ENCODE peak calls at places on chromosomes 4 and X, in five cellular contexts. M is body of pancreas, H is psoas muscle, P is lower leg skin, L is AG09319. D is an unnamed sample.

GRCh38 chr4:145619639-145619996 is 433 bp downstream of the MMAA start:
- DNase-seq in L (no peak), M (peak; percentile 86), H (peak; percentile 26), P (peak; percentile 85), D (no peak)

GRCh38 chrX:14702145-14702544 is 170.7 kb downstream of the FANCB start:
- DNase-seq in M (no peak), L (no peak), P (no peak), H (no peak), D (no peak)

GRCh38 chrX:42776195-42776594 is 1.8 kb downstream of the PPP1R2C start:
- DNase-seq in M (no peak), P (no peak), H (no peak), L (no peak), D (no peak)

GRCh38 chr4:14545796-14546195 is 456.5 kb upstream of the CPEB2 start:
- DNase-seq in H (no peak), P (no peak), L (no peak), M (no peak), D (no peak)

GRCh38 chr4:123435246-123436113 is 38.9 kb downstream of the SPRY1 start:
- DNase-seq in H (peak; percentile 13), M (no peak), L (no peak), P (no peak), D (no peak)

GRCh38 chr4:128378668-128379067 is 91.1 kb upstream of the PGRMC2 start:
- DNase-seq in L (no peak), P (no peak), M (no peak), H (no peak), D (no peak)

GRCh38 chr4:105272002-105272401 is 125.3 kb downstream of the TET2 start:
- DNase-seq in H (no peak), P (no peak), L (no peak), M (no peak), D (no peak)

GRCh38 chr4:149279331-149279730 is 536.3 kb downstream of the IQCM start:
- DNase-seq in P (no peak), L (no peak), M (no peak), H (no peak), D (no peak)

GRCh38 chrX:100404851-100405250 is 5.2 kb downstream of the PCDH19 start:
- DNase-seq in M (no peak), H (no peak), L (no peak), P (no peak), D (no peak)

GRCh38 chr4:40419231-40419912 is 84.2 kb downstream of the CHRNA9 start:
- DNase-seq in H (no peak), M (no peak), L (no peak), P (no peak), D (no peak)

GRCh38 chr4:26326791-26327190 is 6.0 kb downstream of the RBPJ start:
- DNase-seq in M (no peak), P (no peak), L (peak; percentile 54), H (no peak), D (no peak)

GRCh38 chr4:138609943-138610350 is 367.8 kb upstream of the SLC7A11 start:
- DNase-seq in L (no peak), H (no peak), M (no peak), P (no peak), D (peak; percentile 28)

GRCh38 chr4:137610960-137611359 is 78.7 kb upstream of the PCDH18 start:
- DNase-seq in M (no peak), H (no peak), L (no peak), P (no peak), D (no peak)

DNA sequence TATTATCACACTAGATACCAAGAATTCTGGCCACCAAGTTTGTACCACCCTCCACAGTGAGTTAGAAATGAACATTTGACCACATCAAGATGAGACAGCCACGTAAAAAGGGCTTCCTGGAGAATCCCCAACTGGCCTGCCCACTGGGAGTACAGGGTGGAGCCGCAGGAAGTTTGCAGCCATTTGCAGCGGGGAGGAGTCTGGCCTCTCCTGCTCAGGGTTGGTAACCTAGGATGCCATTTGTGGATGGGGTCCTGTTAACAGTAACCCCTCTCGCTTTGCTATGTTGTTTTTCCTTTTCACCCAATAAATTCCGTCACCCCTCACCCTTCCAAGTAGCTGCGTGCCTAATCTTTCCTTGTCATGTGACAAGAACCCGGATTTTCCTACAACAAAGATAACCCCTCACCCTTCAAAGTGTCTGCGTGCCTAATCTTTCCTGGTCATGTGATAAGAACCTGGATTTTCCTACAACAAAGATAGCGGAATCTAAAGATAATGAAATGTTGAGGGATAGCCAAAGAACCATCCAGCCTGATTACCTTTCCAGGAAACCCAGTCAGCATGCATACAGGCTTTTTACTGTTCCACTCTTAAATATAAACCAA is 245.4 kb downstream of the NAF1 start:
- DNase-seq in H (no peak), P (no peak), M (no peak), L (no peak), D (no peak)
- TF ChIP-seq CTCF in H (no peak), P (no peak), M (no peak), L (no peak), D (no peak)

GRCh38 chr4:130591091-130591490 is 1495.1 kb downstream of the C4orf33 start:
- DNase-seq in H (no peak), L (no peak), M (no peak), P (no peak), D (no peak)
- TF ChIP-seq CTCF in H (no peak), L (no peak), M (no peak), P (no peak), D (no peak)

GRCh38 chr4:7007142-7007907 is 35.8 kb upstream of the TADA2B start:
- DNase-seq in H (no peak), M (no peak), P (no peak), L (no peak), D (no peak)
- TF ChIP-seq CTCF in H (no peak), M (no peak), P (no peak), L (no peak), D (no peak)

GRCh38 chrX:133956570-133957340 is 28.6 kb downstream of the GPC3 start:
- DNase-seq in H (no peak), M (no peak), P (no peak), L (no peak), D (no peak)

GRCh38 chrX:133961046-133961445 is 24.3 kb downstream of the GPC3 start:
- DNase-seq in P (no peak), L (no peak), M (no peak), H (no peak), D (no peak)

GRCh38 chrX:133959972-133960371 is 25.4 kb downstream of the GPC3 start:
- DNase-seq in L (no peak), M (no peak), H (no peak), P (no peak), D (no peak)

GRCh38 chrX:133953785-133954355 is 31.5 kb downstream of the GPC3 start:
- DNase-seq in H (no peak), L (no peak), P (no peak), M (no peak), D (no peak)

DNA sequence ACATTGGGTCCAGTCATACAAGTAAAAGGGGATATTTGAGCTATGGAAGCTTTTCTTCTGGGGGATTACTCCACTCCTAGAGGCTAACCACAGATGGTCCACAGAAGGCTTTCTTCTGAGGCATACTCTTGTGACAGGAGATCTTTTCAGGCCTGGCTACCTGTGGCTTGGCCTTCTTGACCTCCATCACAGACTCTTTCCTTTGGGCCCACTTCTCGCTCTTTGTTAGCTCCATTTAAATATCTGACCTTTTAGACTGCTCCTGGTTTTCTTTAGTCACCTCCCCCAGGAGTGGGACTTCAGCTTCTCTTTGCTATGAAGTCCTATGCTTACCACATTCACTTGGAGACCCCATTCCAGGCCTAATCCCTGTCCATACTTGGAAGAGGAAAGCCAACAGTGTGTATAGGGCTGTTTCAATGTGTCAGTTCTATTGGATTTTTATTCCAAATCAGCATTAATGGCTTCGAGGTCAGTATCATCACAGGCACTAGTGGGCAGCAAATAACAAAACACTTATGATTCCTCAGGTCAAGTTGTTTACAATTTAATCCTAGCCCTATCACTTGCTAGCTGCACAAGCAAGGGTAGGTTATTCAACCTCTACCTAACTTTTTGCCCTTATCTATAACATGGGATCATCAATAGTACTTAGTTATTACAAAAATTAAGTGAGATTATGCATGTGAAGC is 26.3 kb downstream of the GPC3 start:
- DNase-seq in H (no peak), L (no peak), M (no peak), P (no peak), D (no peak)
- TF ChIP-seq CTCF in H (no peak), L (peak; percentile 33), M (no peak), P (no peak), D (no peak)

D was measured in GM10248.